ENCODE peak calls at places on chromosomes 5 and 9, in five cellular contexts. O is GM12865; W is dermis blood vessel endothelial cell; E is transverse colon; V is CD4-positive, CD25-positive, alpha-beta regulatory T cell. H is an unnamed sample.

GRCh38 chr5:14669975-14670374 is 5.5 kb downstream of the OTULIN start:
- DNase-seq in O (no peak), W (no peak), E (no peak), V (no peak), H (no peak)

GRCh38 chr5:131275996-131276535 is 12.2 kb downstream of the CDC42SE2 start:
- DNase-seq in O (peak; percentile 56), W (no peak), E (no peak), V (no peak), H (no peak)

GRCh38 chr5:14912206-14912605 is 40.6 kb upstream of the ANKH start:
- DNase-seq in O (no peak), W (no peak), E (no peak), V (no peak), H (no peak)

GRCh38 chr9:130111805-130112204 is 58.1 kb downstream of the GPR107 start:
- DNase-seq in O (no peak), W (no peak), E (no peak), V (no peak), H (no peak)

GRCh38 chr5:124960266-124960665 is 213.8 kb upstream of the ZNF608 start:
- DNase-seq in O (no peak), W (no peak), E (no peak), V (no peak), H (no peak)

GRCh38 chr9:99430301-99430700 is 208.2 kb downstream of the SEC61B start:
- DNase-seq in O (peak; percentile 52), W (no peak), E (no peak), V (no peak), H (no peak)

GRCh38 chr5:176761755-176762154 is 48.6 kb upstream of the UNC5A start:
- DNase-seq in O (no peak), W (no peak), E (no peak), V (no peak), H (no peak)

GRCh38 chr9:14159440-14160222 is 154.3 kb downstream of the NFIB start:
- DNase-seq in O (no peak), W (no peak), E (no peak), V (no peak), H (no peak)

GRCh38 chr9:117170567-117170966 is 244.3 kb downstream of the ASTN2 start:
- DNase-seq in O (no peak), W (no peak), E (no peak), V (no peak), H (no peak)

GRCh38 chr5:3303777-3304176 is 291.9 kb upstream of the IRX1 start:
- DNase-seq in O (no peak), W (peak; percentile 85), E (no peak), V (no peak), H (no peak)

GRCh38 chr9:135772056-135773042 is 70.4 kb downstream of the KCNT1 start:
- DNase-seq in O (no peak), W (no peak), E (no peak), V (no peak), H (no peak)

GRCh38 chr5:79186021-79186420 is 49.9 kb upstream of the JMY start:
- DNase-seq in O (no peak), W (no peak), E (no peak), V (no peak), H (no peak)

GRCh38 chr5:170448221-170448620 is 55.6 kb upstream of the KCNIP1 start:
- DNase-seq in O (no peak), W (no peak), E (no peak), V (no peak), H (no peak)

GRCh38 chr5:95081500-95082355 is 203.2 kb downstream of the MCTP1 start:
- DNase-seq in O (peak; percentile 79), W (peak; percentile 94), E (peak; percentile 29), V (peak; percentile 37), H (peak; percentile 25)

GRCh38 chr5:138659121-138659520 is 83.9 kb upstream of the HSPA9 start:
- DNase-seq in O (no peak), W (no peak), E (no peak), V (no peak), H (no peak)

GRCh38 chr9:93303258-93303771 is 119.4 kb downstream of the WNK2 start:
- DNase-seq in O (no peak), W (no peak), E (no peak), V (no peak), H (no peak)

GRCh38 chr9:69744688-69745380 is 15.0 kb downstream of the PTAR1 start:
- DNase-seq in O (no peak), W (no peak), E (no peak), V (no peak), H (no peak)

GRCh38 chr9:19208653-19209052 is 21.8 kb upstream of the DENND4C start:
- DNase-seq in O (no peak), W (no peak), E (no peak), V (no peak), H (no peak)

GRCh38 chr5:167576928-167577327 is 714.5 kb upstream of the WWC1 start:
- DNase-seq in O (no peak), W (no peak), E (no peak), V (no peak), H (no peak)

GRCh38 chr9:97980918-97981827 is 2.0 kb upstream of the ANP32B start:
- DNase-seq in O (no peak), W (no peak), E (peak; percentile 28), V (no peak), H (no peak)

GRCh38 chr5:95931118-95931833 is 30.4 kb downstream of the ELL2 start:
- DNase-seq in O (no peak), W (peak; percentile 4), E (no peak), V (no peak), H (no peak)

GRCh38 chr5:72166070-72166979 is 59.0 kb downstream of the MAP1B start:
- DNase-seq in O (no peak), W (peak; percentile 87), E (no peak), V (no peak), H (no peak)

GRCh38 chr5:122415481-122416120 is 103.6 kb downstream of the SNCAIP start:
- DNase-seq in O (peak; percentile 80), W (peak; percentile 74), E (peak; percentile 53), V (peak; percentile 12), H (peak; percentile 16)

GRCh38 chr5:120655828-120656435 is 191.8 kb downstream of the PRR16 start:
- DNase-seq in O (peak; percentile 11), W (peak; percentile 54), E (peak; percentile 10), V (peak; percentile 0), H (no peak)